ENCODE peak calls at places on chromosomes 7 and 10, in nine cellular contexts. L is right cardiac atrium, S is PC-9, T is transverse colon, G is psoas muscle, H is foreskin fibroblast, X is AG04450, Y is GM23338, K is astrocyte of the cerebellum. E is an unnamed sample.

GRCh38 chr10:57015595-57016303 is 654.7 kb upstream of the ZWINT start:
- DNase-seq in H (no peak), Y (no peak), X (no peak), L (no peak), S (no peak), K (no peak), T (no peak), G (no peak), E (no peak)

GRCh38 chr10:64626856-64627255 is 1105.7 kb downstream of the REEP3 start:
- DNase-seq in X (no peak), H (no peak), K (no peak), S (no peak), Y (no peak), T (no peak), L (no peak), G (no peak), E (no peak)

GRCh38 chr7:93147358-93147757 is 827 bp downstream of the SAMD9L start:
- DNase-seq in T (peak), Y (no peak), L (peak), K (no peak), X (no peak), H (peak), G (no peak), S (peak), E (peak)

GRCh38 chr10:1061930-1062769 is 6.0 kb downstream of the WDR37 start:
- DNase-seq in G (no peak), L (no peak), X (no peak), H (no peak), T (no peak), Y (no peak), S (no peak), K (no peak), E (peak)

GRCh38 chr7:65429642-65430343 is 56.1 kb downstream of the ZNF92 start:
- DNase-seq in S (no peak), L (no peak), G (no peak), Y (no peak), X (no peak), H (no peak), T (no peak), K (no peak), E (no peak)

GRCh38 chr10:79046326-79046725 is 22.4 kb upstream of the ZMIZ1 start:
- DNase-seq in K (no peak), Y (no peak), T (no peak), L (no peak), S (no peak), H (no peak), G (no peak), X (no peak), E (no peak)

GRCh38 chr10:44464503-44464902 is 79.6 kb upstream of the CXCL12 start:
- DNase-seq in H (no peak), S (no peak), Y (no peak), K (no peak), G (no peak), T (no peak), X (no peak), L (no peak), E (no peak)

GRCh38 chr7:34069676-34070075 is 164.3 kb downstream of the BMPER start:
- DNase-seq in Y (no peak), X (no peak), S (no peak), H (no peak), L (no peak), G (no peak), T (no peak), K (no peak), E (no peak)

GRCh38 chr7:137025469-137026175 is 157.2 kb downstream of the CHRM2 start:
- DNase-seq in G (no peak), S (no peak), L (no peak), H (peak), K (peak), Y (no peak), T (no peak), X (peak), E (no peak)

GRCh38 chr7:143318661-143319060 is 2.8 kb downstream of the CLCN1 start:
- DNase-seq in Y (no peak), L (peak), H (peak), S (no peak), T (no peak), K (no peak), X (no peak), G (peak), E (no peak)

GRCh38 chr7:149790146-149790548 is 16.8 kb upstream of the ZNF467 start:
- DNase-seq in Y (peak), K (no peak), S (no peak), T (peak), L (peak), G (peak), X (no peak), H (no peak), E (no peak)

GRCh38 chr7:22193361-22194016 is 163.5 kb downstream of the RAPGEF5 start:
- DNase-seq in G (no peak), T (no peak), H (peak), S (no peak), Y (peak), K (peak), X (peak), L (peak), E (no peak)

GRCh38 chr10:116538461-116538860 is 7.3 kb upstream of the PNLIP start:
- DNase-seq in G (no peak), K (peak), L (no peak), X (no peak), S (no peak), H (no peak), T (no peak), Y (no peak), E (no peak)

GRCh38 chr7:82623812-82624211 is 180.2 kb upstream of the CACNA2D1 start:
- DNase-seq in K (peak), G (no peak), L (no peak), S (no peak), T (no peak), Y (no peak), X (no peak), H (peak), E (no peak)

GRCh38 chr7:80869821-80870751 is 48.8 kb downstream of the SEMA3C start:
- DNase-seq in X (no peak), L (no peak), T (peak), Y (no peak), H (no peak), K (no peak), G (no peak), S (no peak), E (no peak)

GRCh38 chr7:101953248-101953819 is 135.9 kb downstream of the CUX1 start:
- DNase-seq in T (no peak), Y (no peak), H (peak), K (no peak), L (peak), G (peak), S (no peak), X (peak), E (no peak)

GRCh38 chr10:81093056-81093455 is 555.4 kb downstream of the SH2D4B start:
- DNase-seq in H (no peak), X (no peak), T (no peak), S (no peak), L (no peak), Y (no peak), K (no peak), G (no peak), E (no peak)

GRCh38 chr7:506391-506831 is 13.2 kb downstream of the PDGFA start:
- DNase-seq in T (peak), Y (no peak), S (no peak), K (no peak), G (peak), X (no peak), H (no peak), L (peak), E (no peak)

GRCh38 chr10:88165849-88166271 is 302.4 kb downstream of the PTEN start:
- DNase-seq in H (peak), G (no peak), S (no peak), T (no peak), L (no peak), K (peak), Y (no peak), X (no peak), E (no peak)

GRCh38 chr7:70681111-70681846 is 450.7 kb upstream of the GALNT17 start:
- DNase-seq in Y (peak), X (no peak), K (no peak), G (no peak), L (no peak), T (no peak), S (no peak), H (no peak), E (no peak)

GRCh38 chr7:155188357-155188756 is 109.3 kb upstream of the INSIG1 start:
- DNase-seq in H (no peak), Y (no peak), L (no peak), K (no peak), S (no peak), X (no peak), G (no peak), T (no peak), E (peak)

GRCh38 chr7:152189026-152189425 is 163.6 kb downstream of the GALNT11 start:
- DNase-seq in L (no peak), K (no peak), Y (no peak), X (no peak), T (no peak), S (no peak), G (no peak), H (no peak), E (no peak)

GRCh38 chr7:108406474-108406873 is 49.8 kb downstream of the NRCAM start:
- DNase-seq in T (no peak), X (peak), K (peak), Y (no peak), H (peak), S (no peak), G (no peak), L (no peak), E (no peak)

DNA sequence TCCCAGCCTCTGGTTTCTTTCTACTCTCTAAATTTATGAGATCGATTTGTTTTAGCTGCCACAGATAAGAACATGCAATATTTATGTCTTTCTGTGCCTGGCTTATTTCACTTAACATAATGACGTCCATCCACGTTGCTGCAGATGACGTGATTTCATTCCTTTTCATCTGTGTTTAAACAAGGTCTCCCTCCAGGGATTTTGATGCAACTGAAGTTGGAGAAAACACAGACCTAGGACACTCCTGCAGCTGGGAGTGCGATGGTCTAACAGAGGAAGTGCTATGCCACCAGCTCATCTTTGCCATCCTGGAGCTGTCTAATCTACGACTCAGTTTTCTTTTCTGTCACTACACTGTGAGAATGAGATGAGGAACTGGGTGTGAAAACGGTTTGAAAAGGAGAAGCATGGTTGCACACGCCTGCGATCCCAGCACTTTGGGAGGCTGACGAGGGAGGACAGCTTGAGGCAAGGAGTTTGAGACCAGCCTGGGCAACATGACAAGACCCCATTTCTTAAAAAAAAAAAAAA is 1.5 kb upstream of the KCTD7 start:
- DNase-seq in G (no peak), K (no peak), Y (no peak), X (peak), H (no peak), T (no peak), L (no peak), S (no peak), E (no peak)
- H3K4me3 ChIP-seq in G (peak), K (no peak), Y (no peak), X (no peak), H (no peak), T (no peak), L (no peak), S (peak), E (no peak)

DNA sequence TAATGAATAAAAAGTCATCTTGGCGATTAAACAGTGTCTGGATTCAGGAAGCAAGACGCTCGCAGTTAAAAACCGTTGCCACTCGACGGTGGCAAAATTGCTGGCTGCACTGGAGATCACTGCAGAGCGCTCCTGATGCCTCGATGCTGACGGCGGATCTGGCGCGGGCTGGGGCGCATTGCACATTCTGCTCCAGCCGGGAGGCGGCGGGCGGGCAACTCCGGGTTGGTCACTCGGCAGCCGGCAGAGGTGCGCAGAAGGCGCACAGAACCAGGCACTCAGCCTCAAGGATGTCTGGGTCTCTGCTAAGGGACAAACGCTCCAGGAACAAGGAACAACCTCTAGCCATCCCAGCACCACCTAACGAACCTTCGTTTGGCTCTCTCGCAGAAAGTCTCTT is 254.5 kb downstream of the OTUD1 start:
- DNase-seq in H (no peak), S (no peak), L (peak), Y (peak), X (no peak), K (no peak), T (no peak), G (no peak), E (no peak)
- H3K4me3 ChIP-seq in H (no peak), S (no peak), L (no peak), Y (peak), X (no peak), K (no peak), T (no peak), G (no peak), E (no peak)

GRCh38 chr10:84063440-84063839 is 75.9 kb upstream of the GHITM start:
- DNase-seq in G (no peak), K (no peak), Y (no peak), L (no peak), S (no peak), H (no peak), T (no peak), X (no peak), E (no peak)

GRCh38 chr10:84054743-84055142 is 84.6 kb upstream of the GHITM start:
- DNase-seq in T (no peak), K (no peak), L (no peak), Y (peak), X (no peak), S (no peak), H (no peak), G (no peak), E (no peak)

DNA sequence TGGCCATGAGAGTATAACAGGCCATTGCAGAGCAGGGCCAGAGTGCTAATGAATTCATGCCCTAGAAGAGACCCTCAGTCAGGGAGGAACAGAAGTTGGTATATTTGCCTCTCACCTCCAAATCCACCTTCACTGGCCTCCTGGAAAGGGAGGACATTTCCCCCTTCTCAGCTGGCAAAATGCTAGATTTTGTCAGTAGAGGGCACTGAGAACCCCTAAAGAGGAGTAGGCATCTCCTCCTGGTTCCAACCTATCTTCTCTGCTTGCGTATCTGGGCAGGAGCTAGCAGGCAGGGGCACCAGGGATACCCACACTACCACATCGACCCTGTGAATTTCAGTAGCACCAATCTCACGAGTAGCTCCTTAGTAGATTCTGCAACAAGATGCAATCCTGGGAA is 79.8 kb upstream of the GHITM start:
- DNase-seq in X (no peak), L (no peak), K (no peak), Y (peak), G (no peak), S (no peak), H (no peak), T (no peak), E (no peak)
- H3K4me3 ChIP-seq in X (no peak), L (no peak), K (no peak), Y (no peak), G (no peak), S (no peak), H (no peak), T (no peak), E (no peak)

DNA sequence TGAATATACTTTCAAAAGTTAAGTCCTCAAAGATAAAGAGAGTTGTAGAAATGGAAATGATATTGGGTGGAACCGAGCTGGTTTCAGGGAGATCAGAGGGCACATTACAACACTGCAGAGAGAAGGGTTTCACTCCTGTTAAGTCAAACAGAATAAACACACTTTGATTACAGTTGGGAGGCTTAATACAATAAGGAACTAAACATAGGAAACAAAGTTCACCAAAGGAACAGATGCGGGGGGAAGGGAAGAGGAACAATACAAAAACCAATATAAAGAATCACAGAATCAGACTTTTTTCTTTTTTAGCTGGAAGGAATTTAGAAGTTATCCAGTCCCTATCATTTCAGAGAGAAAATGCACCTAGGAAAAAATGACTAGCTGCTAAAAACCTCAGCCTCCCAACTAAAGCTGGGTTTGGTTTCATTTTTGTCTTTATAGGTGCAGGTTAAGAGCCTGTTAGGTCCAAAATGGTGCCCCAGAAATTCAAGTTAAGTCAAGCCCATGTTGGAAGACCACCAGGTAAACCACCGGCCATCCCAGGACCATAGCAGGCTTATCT is 81.9 kb downstream of the DNMBP start:
- DNase-seq in K (no peak), H (no peak), S (no peak), G (no peak), X (no peak), Y (no peak), L (no peak), T (no peak), E (no peak)
- H3K4me3 ChIP-seq in K (no peak), H (no peak), S (peak), G (no peak), X (no peak), Y (no peak), L (no peak), T (peak), E (no peak)

DNA sequence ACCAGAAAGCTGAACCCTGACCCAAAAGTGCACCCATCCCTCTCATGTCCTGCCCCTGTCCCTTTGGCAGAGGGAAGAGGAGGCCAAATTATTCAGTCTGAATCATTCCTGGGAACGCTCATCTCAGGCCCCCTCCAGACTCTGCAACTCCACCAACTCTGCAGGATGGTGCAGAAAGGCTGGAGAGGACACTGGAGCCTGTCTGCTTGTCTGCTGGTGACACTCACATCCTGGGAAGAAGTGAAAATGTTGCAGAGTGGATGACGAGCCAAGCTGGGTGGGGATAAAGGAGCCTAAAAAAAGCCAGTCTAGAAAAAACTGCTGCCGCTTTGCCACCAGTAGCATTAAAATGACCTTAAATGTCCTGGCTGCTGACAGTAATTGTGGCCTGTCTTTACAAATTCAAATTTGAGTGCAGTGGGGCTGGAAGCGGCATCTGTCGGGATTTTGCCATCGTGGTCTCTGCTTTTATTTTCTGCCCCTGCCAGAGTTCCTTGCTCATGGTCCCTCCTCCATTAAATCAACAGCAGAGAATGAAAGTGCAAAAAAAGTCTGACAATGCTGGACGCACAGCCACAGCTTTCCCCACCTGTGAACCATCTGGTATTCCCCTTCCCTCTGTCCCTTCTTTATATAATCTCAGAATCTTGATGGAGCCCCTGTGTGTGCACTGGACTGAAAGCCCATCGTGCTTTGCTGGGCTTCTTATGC is 63.9 kb downstream of the STK17A start:
- DNase-seq in X (no peak), K (no peak), S (no peak), H (peak), G (no peak), L (peak), Y (peak), T (no peak), E (no peak)
- H3K4me3 ChIP-seq in X (peak), K (no peak), S (peak), H (peak), G (peak), L (no peak), Y (peak), T (no peak), E (no peak)

DNA sequence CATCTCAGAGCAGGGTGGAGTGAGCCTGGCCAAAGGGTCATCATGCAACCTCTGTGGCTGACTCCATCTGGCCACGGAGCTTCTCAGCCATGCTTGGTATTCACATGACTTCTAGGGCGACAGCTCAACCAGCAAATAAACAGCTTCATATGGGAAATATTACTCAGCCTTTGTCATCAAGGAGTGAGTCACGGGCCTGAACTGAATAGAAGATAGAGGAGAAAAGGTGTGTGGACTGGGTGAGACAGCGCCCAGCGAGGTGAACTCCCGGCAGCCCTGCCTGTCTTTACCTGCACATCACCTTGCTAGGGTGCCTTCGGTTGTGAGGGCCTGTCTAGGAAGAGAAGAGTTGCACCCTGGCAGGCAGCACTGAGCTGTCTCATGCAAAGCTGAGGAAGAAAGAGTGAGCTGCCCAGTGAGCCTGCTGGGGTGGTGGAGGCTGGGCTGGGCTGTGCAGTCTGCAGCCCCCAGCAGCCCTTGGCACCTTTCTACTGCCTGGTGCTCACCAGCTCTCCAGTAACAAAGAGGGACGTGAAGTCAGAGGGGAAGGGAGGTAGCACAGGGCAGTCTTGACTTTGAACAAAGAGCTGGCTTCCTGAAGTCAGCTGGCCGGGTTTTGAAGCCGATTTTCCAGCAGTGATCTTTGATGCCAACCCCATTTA is 114.2 kb downstream of the EGFR start:
- DNase-seq in G (no peak), K (peak), X (peak), H (peak), S (peak), T (peak), Y (no peak), L (no peak), E (no peak)
- H3K4me3 ChIP-seq in G (no peak), K (no peak), X (peak), H (no peak), S (peak), T (no peak), Y (no peak), L (no peak), E (no peak)

GRCh38 chr7:86644282-86645173 is 819 bp downstream of the GRM3 start:
- DNase-seq in Y (peak), X (no peak), S (no peak), G (no peak), T (no peak), K (no peak), H (no peak), L (peak), E (no peak)
- H3K4me3 ChIP-seq in Y (peak), X (no peak), S (no peak), G (peak), T (no peak), K (peak), H (no peak), L (peak), E (no peak)